ENCODE peak calls at places on chromosomes 6 and 20, in six cellular contexts. R is posterior vena cava, J is sigmoid colon, P is NCI-H446 treated with DMSO at 0.1 percent for 48 hours, X is iPS-NIHi11, Y is NCI-H1105. T is an unnamed sample.

GRCh38 chr6:36986704-36987047 is 680 bp upstream of the MTCH1 start:
- DNase-seq in J (no peak), Y (no peak), P (no peak), X (no peak), R (no peak), T (no peak)

GRCh38 chr6:169098136-169098535 is 155.5 kb downstream of the THBS2 start:
- DNase-seq in Y (no peak), J (no peak), R (no peak), P (no peak), X (no peak), T (no peak)

GRCh38 chr6:111047244-111047643 is 40.1 kb upstream of the SLC16A10 start:
- DNase-seq in Y (no peak), X (no peak), R (no peak), P (no peak), J (no peak), T (no peak)

GRCh38 chr6:89956182-89956581 is 61.9 kb downstream of the GJA10 start:
- DNase-seq in X (no peak), Y (no peak), P (no peak), J (no peak), R (no peak), T (no peak)

GRCh38 chr20:2701671-2702081 is 9.1 kb downstream of the EBF4 start:
- DNase-seq in R (no peak), P (no peak), Y (no peak), J (no peak), X (peak), T (no peak)

GRCh38 chr6:110002676-110003075 is 24.6 kb downstream of the GPR6 start:
- DNase-seq in R (no peak), P (no peak), X (no peak), J (no peak), Y (no peak), T (no peak)

GRCh38 chr6:168050861-168051586 is 28.0 kb downstream of the FRMD1 start:
- DNase-seq in J (no peak), P (no peak), R (no peak), Y (no peak), X (peak), T (no peak)

GRCh38 chr6:129767776-129768490 is 58.0 kb upstream of the ARHGAP18 start:
- DNase-seq in R (no peak), X (no peak), Y (no peak), J (no peak), P (no peak), T (no peak)

GRCh38 chr6:145948328-145948727 is 15.8 kb downstream of the SHPRH start:
- DNase-seq in Y (no peak), X (no peak), J (no peak), R (no peak), P (no peak), T (no peak)

GRCh38 chr6:132713355-132714134 is at the start of gene VNN1:
- DNase-seq in J (peak), P (no peak), R (no peak), Y (no peak), X (no peak), T (no peak)

GRCh38 chr20:32978009-32978335 is 26.3 kb downstream of the SUN5 start:
- DNase-seq in P (no peak), J (no peak), X (no peak), R (peak), Y (no peak), T (no peak)

GRCh38 chr20:58112017-58112781 is 116.3 kb downstream of the ANKRD60 start:
- DNase-seq in P (no peak), R (no peak), X (no peak), J (no peak), Y (no peak), T (no peak)

GRCh38 chr6:3908223-3908622 is 59.0 kb downstream of the FAM50B start:
- DNase-seq in X (no peak), P (no peak), Y (no peak), R (no peak), J (no peak), T (no peak)

GRCh38 chr6:75458895-75459294 is 34.7 kb downstream of the FILIP1 start:
- DNase-seq in Y (no peak), R (no peak), P (no peak), X (no peak), J (peak), T (no peak)

GRCh38 chr20:16125810-16126209 is 447.4 kb downstream of the KIF16B start:
- DNase-seq in R (no peak), J (no peak), Y (no peak), X (no peak), P (no peak), T (no peak)